ENCODE peak calls at places on chromosome 6, in four cellular contexts. A is A673, K is RWPE2, W is brain microvascular endothelial cell. B is an unnamed sample.

GRCh38 chr6:43477235-43478007 is at the start of gene TJAP1:
- DNase-seq in A (peak; percentile 94), K (peak; percentile 91), W (peak; percentile 80), B (peak; percentile 96)

GRCh38 chr6:170102038-170102437 is 188.8 kb downstream of the DLL1 start:
- DNase-seq in A (no peak), K (no peak), W (no peak), B (no peak)

GRCh38 chr6:97705568-97705967 is 422.6 kb upstream of the MMS22L start:
- DNase-seq in K (no peak), W (no peak), A (peak; percentile 55), B (peak; percentile 4)

GRCh38 chr6:56387621-56388413 is 140.4 kb upstream of the COL21A1 start:
- DNase-seq in W (no peak), A (no peak), K (no peak), B (no peak)

GRCh38 chr6:16778521-16778920 is 17.3 kb upstream of the ATXN1 start:
- DNase-seq in W (no peak), A (no peak), K (no peak), B (no peak)

GRCh38 chr6:32184084-32184640 is at the start of gene AGER:
- DNase-seq in A (no peak), K (no peak), W (no peak), B (no peak)

GRCh38 chr6:1187293-1188131 is 124.4 kb upstream of the FOXQ1 start:
- DNase-seq in K (no peak), W (no peak), A (no peak), B (peak; percentile 39)

GRCh38 chr6:150667977-150668716 is 68.5 kb downstream of the PLEKHG1 start:
- DNase-seq in W (peak; percentile 86), K (peak; percentile 82), A (peak; percentile 75), B (peak; percentile 87)

DNA sequence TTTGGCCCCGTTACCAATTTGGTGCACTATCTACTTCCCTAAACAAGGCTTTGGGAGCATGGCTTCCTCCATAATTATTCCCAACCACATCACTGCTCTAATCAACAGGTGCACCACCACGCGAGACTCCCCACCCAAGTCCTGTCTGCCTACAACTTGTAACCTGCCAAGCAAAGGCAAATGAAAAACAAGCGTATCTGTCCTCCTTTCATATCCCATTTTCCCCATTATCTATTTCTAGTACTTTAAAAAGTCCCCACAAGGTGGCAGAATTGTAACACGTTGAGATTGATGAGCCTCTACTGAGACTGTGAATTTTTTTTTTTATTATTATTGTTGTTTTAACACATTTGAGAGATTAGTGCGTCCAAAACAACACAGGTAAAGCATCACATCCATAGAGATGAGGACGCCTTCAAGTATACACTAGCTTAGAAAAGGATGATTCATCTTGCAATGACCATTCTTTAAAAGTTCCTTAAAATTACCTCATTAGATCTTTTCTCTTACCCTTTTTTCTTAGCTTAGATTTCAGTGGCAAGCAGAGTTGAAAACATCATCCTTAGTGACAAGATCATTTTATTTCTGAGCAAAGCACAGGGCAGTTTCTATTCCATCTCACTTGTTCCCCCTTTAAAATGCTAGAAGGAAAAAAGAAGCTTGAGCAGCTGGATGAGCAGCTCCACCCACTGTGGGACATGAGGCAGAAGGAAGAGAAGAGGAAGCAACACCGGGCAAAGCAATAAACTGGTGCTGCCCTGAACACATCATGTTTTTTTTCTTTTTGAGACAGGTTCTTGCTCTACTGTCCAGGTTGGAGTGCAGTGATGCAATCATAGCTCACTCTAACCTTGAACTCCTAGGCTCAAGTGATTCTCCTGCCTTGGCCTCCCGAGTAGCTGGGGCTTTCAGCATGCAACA is 210.8 kb downstream of the ARHGAP18 start:
- DNase-seq in W (peak; percentile 29), A (peak; percentile 84), K (no peak), B (peak; percentile 86)
- H3K4me3 ChIP-seq in W (no peak overlapping the region), A (peak overlapping the region; percentile 11), K (no peak overlapping the region), B (no peak overlapping the region)

DNA sequence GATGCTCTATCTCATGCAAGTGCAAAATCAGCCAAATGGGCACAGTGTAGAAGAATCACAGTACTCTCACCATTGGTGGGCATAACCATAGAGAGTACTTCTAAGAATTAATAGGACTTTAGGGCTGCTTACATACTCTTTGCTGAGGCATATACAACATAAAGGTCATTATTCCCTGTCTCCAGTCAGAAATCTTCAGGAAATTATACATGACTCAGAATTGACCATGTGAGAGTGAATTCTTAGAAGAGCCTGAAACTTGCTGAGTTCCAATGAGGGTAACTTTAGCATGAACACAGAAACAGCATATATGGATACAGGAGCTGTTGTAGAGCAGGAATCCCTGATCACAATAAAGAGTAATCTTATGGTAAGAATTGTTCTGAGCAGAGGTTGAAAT is 498.7 kb downstream of the TENT5A start:
- DNase-seq in K (no peak), A (no peak), W (no peak), B (no peak)
- H3K27me3 ChIP-seq in K (no peaks in the 10 kb centered on the region), A (no peaks in the 10 kb centered on the region), W (no peaks in the 10 kb centered on the region), B (no peaks in the 10 kb centered on the region)

GRCh38 chr6:127483399-127484055 is 24.3 kb upstream of the KIAA0408 start:
- DNase-seq in W (no peak), K (no peak), A (peak; percentile 14), B (peak; percentile 7)

GRCh38 chr6:127481081-127481480 is 21.9 kb upstream of the KIAA0408 start:
- DNase-seq in W (no peak), A (no peak), K (no peak), B (no peak)

GRCh38 chr6:127484207-127484858 is 25.1 kb upstream of the KIAA0408 start:
- DNase-seq in K (no peak), W (peak; percentile 61), A (peak; percentile 40), B (peak; percentile 71)

GRCh38 chr6:127481628-127482027 is 22.4 kb upstream of the KIAA0408 start:
- DNase-seq in W (peak; percentile 63), A (no peak), K (no peak), B (no peak)

GRCh38 chr6:127482318-127482717 is 23.1 kb upstream of the KIAA0408 start:
- DNase-seq in W (no peak), A (no peak), K (no peak), B (no peak)
- H3K4me3 ChIP-seq in W (no peak overlapping the region), A (no peak overlapping the region), K (no peak overlapping the region), B (no peak overlapping the region)

GRCh38 chr6:84767591-84768201 is 3.3 kb upstream of the TBX18 start:
- DNase-seq in A (no peak), K (no peak), W (no peak), B (no peak)
- H3K27me3 ChIP-seq in A (peaks cover 69% of the 10 kb centered on the region), K (peaks cover 90% of the 10 kb centered on the region), W (no peaks in the 10 kb centered on the region), B (no peaks in the 10 kb centered on the region)